ENCODE peak calls at places on chromosome 18, in nine cellular contexts. D is pancreas; W is stimulated activated CD8-positive, alpha-beta memory T cell treated with anti-CD3 and anti-CD28 coated beads, Interleukin-15, amount 100 ng/mL, for 48 hours; O is stimulated activated CD4-positive, alpha-beta T cell treated with anti-CD3 and anti-CD28 coated beads, Interleukin-1b, Interleukin-23, amount 100 ng/mL, for 24 hours; Y is activated naive CD4-positive, alpha-beta T cell treated with anti-CD3 and anti-CD28 coated beads, Interleukin-2, amount 10 ng/mL, durations not matched to agents 7 days and 5 days; U is activated CD8-positive, alpha-beta memory T cell treated with anti-CD3 and anti-CD28 coated beads for 4 hours; C is GM23248; H is kidney epithelial cell; Z is naive thymus-derived CD4-positive, alpha-beta T cell. N is an unnamed sample.

GRCh38 chr18:72086421-72086820 is 457.7 kb downstream of the CBLN2 start:
- DNase-seq in U (no peak), Y (no peak), W (no peak), O (no peak), Z (peak), H (no peak), D (no peak), C (peak), N (peak)

GRCh38 chr18:37336568-37337285 is 228.9 kb downstream of the CELF4 start:
- DNase-seq in Z (no peak), O (no peak), C (no peak), U (no peak), Y (no peak), H (no peak), W (no peak), D (no peak), N (no peak)

GRCh38 chr18:26103579-26103978 is 13.2 kb upstream of the SS18 start:
- DNase-seq in H (no peak), W (no peak), U (no peak), Z (peak), O (no peak), C (no peak), Y (peak), D (no peak), N (no peak)

GRCh38 chr18:76679877-76680276 is 142.5 kb upstream of the ZNF236 start:
- DNase-seq in Y (no peak), H (no peak), W (no peak), C (no peak), O (no peak), Z (no peak), U (no peak), D (no peak), N (peak)

GRCh38 chr18:42545825-42546224 is 569.7 kb downstream of the RIT2 start:
- DNase-seq in H (peak), C (peak), W (no peak), Z (no peak), Y (no peak), O (no peak), U (no peak), D (no peak), N (no peak)

GRCh38 chr18:58649966-58650816 is 21.1 kb upstream of the MALT1 start:
- DNase-seq in H (no peak), Z (peak), U (no peak), O (no peak), Y (peak), W (no peak), C (no peak), D (no peak), N (no peak)

GRCh38 chr18:31901063-31901462 is 41.9 kb downstream of the TRAPPC8 start:
- DNase-seq in Z (no peak), U (no peak), Y (no peak), O (no peak), W (no peak), D (no peak), H (no peak), C (no peak), N (no peak)

GRCh38 chr18:76349067-76349715 is 145.9 kb downstream of the ZNF516 start:
- DNase-seq in W (peak), D (peak), Y (peak), O (peak), U (peak), H (peak), C (peak), Z (peak), N (peak)

GRCh38 chr18:35971661-35972196 is 750 bp upstream of the RMP24 start:
- DNase-seq in Y (no peak), H (no peak), C (no peak), O (no peak), Z (no peak), U (no peak), W (no peak), D (no peak), N (peak)

GRCh38 chr18:25726278-25726677 is 364.1 kb downstream of the SS18 start:
- DNase-seq in Z (no peak), O (no peak), Y (no peak), D (no peak), C (peak), W (no peak), H (no peak), U (no peak), N (no peak)

GRCh38 chr18:11859903-11860407 is 8.7 kb downstream of the CHMP1B start:
- DNase-seq in U (no peak), C (peak), O (no peak), H (peak), W (no peak), Y (no peak), D (no peak), Z (no peak), N (peak)

GRCh38 chr18:56238576-56238975 is 399.8 kb downstream of the TXNL1 start:
- DNase-seq in Y (no peak), H (no peak), U (no peak), W (no peak), O (no peak), D (no peak), Z (no peak), C (peak), N (no peak)